ENCODE peak calls at places on chromosomes 13 and 19, in six cellular contexts. X is A673, B is prostate gland, L is fibroblast of lung, C is tibial nerve, N is thoracic aorta. M is an unnamed sample.

GRCh38 chr13:73025212-73026012 is 33.4 kb upstream of the KLF5 start:
- DNase-seq in X (no peak), B (no peak), L (peak; percentile 45), C (no peak), N (no peak), M (peak; percentile 41)

GRCh38 chr13:83730674-83731073 is 151.6 kb downstream of the SLITRK1 start:
- DNase-seq in X (no peak), B (no peak), L (no peak), C (no peak), N (no peak), M (no peak)

GRCh38 chr19:37594064-37594981 is at the start of the genes ZNF540 and ZNF571:
- DNase-seq in X (peak; percentile 91), B (peak; percentile 97), L (peak; percentile 97), C (peak; percentile 93), N (peak; percentile 84), M (peak; percentile 81)

GRCh38 chr19:4732680-4733114 is 9.1 kb upstream of the DPP9 start:
- DNase-seq in X (peak; percentile 83), B (peak; percentile 31), L (peak; percentile 47), C (no peak), N (no peak), M (no peak)

GRCh38 chr19:45391346-45391745 is 13.5 kb downstream of the PPP1R13L start:
- DNase-seq in X (peak; percentile 49), B (no peak), L (no peak), C (no peak), N (no peak), M (no peak)

GRCh38 chr13:44974056-44974798 is 15.0 kb downstream of the NUFIP1 start:
- DNase-seq in X (no peak), B (no peak), L (peak; percentile 80), C (peak; percentile 63), N (peak; percentile 16), M (no peak)

GRCh38 chr13:39676315-39676876 is 20.9 kb downstream of the COG6 start:
- DNase-seq in X (peak; percentile 84), B (peak; percentile 28), L (peak; percentile 37), C (peak; percentile 73), N (no peak), M (no peak)

GRCh38 chr19:2680808-2681207 is 21.7 kb downstream of the GNG7 start:
- DNase-seq in X (no peak), B (no peak), L (no peak), C (no peak), N (no peak), M (no peak)

GRCh38 chr13:99812611-99813010 is 159.0 kb downstream of the ZIC5 start:
- DNase-seq in X (no peak), B (no peak), L (peak; percentile 71), C (no peak), N (no peak), M (peak; percentile 79)

GRCh38 chr13:33257786-33258185 is 27.8 kb downstream of the STARD13 start:
- DNase-seq in X (no peak), B (no peak), L (no peak), C (no peak), N (no peak), M (no peak)

GRCh38 chr19:39307822-39308530 is 11.8 kb downstream of the IFNL1 start:
- DNase-seq in X (no peak), B (no peak), L (no peak), C (no peak), N (no peak), M (no peak)

GRCh38 chr13:109998808-109999528 is 212.6 kb upstream of the IRS2 start:
- DNase-seq in X (peak; percentile 16), B (no peak), L (peak; percentile 90), C (no peak), N (no peak), M (peak; percentile 95)

GRCh38 chr13:30792257-30793000 is 57.1 kb downstream of the ALOX5AP start:
- DNase-seq in X (no peak), B (peak; percentile 82), L (peak; percentile 97), C (peak; percentile 49), N (peak; percentile 38), M (peak; percentile 84)

DNA sequence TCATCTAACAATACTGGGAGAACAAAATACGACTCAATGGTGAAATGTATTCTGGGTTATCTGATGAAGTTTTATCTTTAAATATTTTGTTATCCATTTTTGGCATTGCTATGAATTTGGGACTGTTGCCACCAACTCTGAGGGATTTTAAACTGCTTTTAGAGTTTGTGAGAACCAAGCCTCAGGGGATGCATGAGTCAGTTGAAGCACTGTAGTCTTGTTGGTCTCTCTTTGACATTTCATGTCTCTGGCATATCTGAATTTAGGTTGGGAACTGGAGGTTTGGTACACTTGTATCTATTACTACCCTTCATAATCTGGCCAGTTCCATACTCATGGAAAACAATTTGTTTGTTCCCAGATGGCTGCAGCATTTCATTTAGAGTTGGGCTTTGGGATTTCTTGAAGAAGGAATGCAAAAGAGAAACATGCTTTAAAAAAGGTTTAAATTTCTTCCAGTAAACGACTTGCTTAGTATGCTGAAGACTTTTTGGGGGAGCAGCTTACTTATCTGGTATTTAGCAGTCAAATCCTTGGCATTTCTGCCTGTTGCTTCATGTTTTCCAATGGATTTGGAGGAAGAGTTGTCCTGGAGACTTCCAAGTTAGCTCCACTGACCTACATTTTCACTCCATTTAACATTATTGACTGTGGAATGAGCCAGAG is 28.9 kb downstream of the ARHGEF7 start:
- DNase-seq in X (no peak), B (no peak), L (no peak), C (no peak), N (no peak), M (no peak)
- TF ChIP-seq CTCF in X (no peak), B (no peak), L (no peak), C (no peak), N (no peak), M (no peak)

DNA sequence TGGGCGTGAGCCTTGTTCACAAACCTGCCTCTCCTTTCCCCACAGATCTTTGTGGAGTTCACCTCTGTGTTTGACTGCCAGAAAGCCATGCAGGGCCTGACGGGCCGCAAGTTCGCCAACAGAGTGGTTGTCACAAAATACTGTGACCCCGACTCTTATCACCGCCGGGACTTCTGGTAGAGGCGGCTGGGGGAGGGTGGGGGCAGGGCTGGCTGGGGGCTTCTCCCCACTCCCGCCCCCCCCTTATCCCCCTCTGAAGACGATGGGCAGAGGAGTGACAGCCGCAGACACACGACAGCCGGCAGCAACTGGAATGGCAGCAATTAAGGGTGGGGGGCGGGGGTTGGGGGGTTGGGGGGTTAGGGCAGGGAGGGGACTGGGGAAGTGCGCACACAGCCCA is 1.1 kb upstream of the EPN1 start:
- DNase-seq in X (no peak), B (no peak), L (no peak), C (no peak), N (no peak), M (no peak)
- H3K4me3 ChIP-seq in X (no peak overlapping the region), B (no peak overlapping the region), L (no peak overlapping the region), C (no peak overlapping the region), N (no peak overlapping the region), M (no peak overlapping the region)

GRCh38 chr19:23366437-23366836 is 28.8 kb downstream of the ZNF91 start:
- DNase-seq in X (no peak), B (no peak), L (no peak), C (no peak), N (no peak), M (no peak)

DNA sequence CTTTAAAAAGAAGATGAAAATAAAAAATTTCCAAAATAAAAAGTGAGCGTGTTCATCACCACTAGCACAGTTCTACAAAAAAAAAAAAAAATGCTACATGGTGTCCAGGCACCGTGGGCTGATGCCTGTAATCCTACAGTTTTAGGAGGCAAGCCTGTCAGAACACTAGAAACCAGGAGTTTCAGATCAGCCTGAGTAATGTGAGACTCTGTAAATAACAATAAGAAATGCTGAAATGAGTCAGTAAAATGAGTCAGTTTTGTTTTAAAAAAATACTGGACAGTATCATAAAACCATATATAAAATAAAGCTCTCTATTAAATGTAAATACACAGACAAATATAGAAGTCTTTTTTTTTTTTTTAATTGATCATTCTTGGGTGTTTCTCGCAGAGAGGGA is 30.0 kb downstream of the ZNF91 start:
- DNase-seq in X (no peak), B (no peak), L (no peak), C (no peak), N (no peak), M (no peak)
- H3K36me3 ChIP-seq in X (no peaks in the 10 kb centered on the region), B (peaks cover 5% of the 10 kb centered on the region), L (no peaks in the 10 kb centered on the region), C (peaks cover 89% of the 10 kb centered on the region), N (peaks cover 51% of the 10 kb centered on the region), M (no peaks in the 10 kb centered on the region)

GRCh38 chr13:60066206-60066605 is 97.5 kb downstream of the DIAPH3 start:
- DNase-seq in X (no peak), B (no peak), L (no peak), C (no peak), N (no peak), M (no peak)
- TF ChIP-seq CTCF in X (no peak), B (no peak), L (no peak), C (no peak), N (no peak), M (no peak)

M was measured in kidney epithelial cell.